ENCODE peak calls at places on chromosomes 1 and 21, in seven cellular contexts. C, Z, N, X, F, B and Q are unnamed samples.

GRCh38 chr1:58718435-58718834 is 18.6 kb upstream of the MYSM1 start:
- DNase-seq in Z (no peak), N (no peak), F (peak; percentile 58), B (no peak), C (no peak), X (no peak), Q (no peak)

GRCh38 chr1:47972864-47973437 is 24.2 kb downstream of the TRABD2B start:
- DNase-seq in C (no peak), F (peak; percentile 51), N (no peak), X (no peak), Z (no peak), B (no peak), Q (no peak)

GRCh38 chr21:37459575-37459974 is 93.0 kb downstream of the DYRK1A start:
- DNase-seq in B (no peak), X (no peak), F (no peak), C (no peak), N (no peak), Z (no peak), Q (no peak)

GRCh38 chr1:93353286-93353685 is 7.6 kb downstream of the DR1 start:
- DNase-seq in C (no peak), Z (no peak), X (no peak), B (no peak), F (no peak), N (no peak), Q (no peak)

GRCh38 chr1:232476538-232476950 is 153.4 kb downstream of the SIPA1L2 start:
- DNase-seq in Z (no peak), C (no peak), B (no peak), F (no peak), X (no peak), N (no peak), Q (no peak)

GRCh38 chr1:75172556-75172955 is 38.4 kb downstream of the LHX8 start:
- DNase-seq in X (no peak), C (no peak), Z (no peak), N (no peak), F (no peak), B (no peak), Q (no peak)

GRCh38 chr1:47302472-47302871 is 11.5 kb downstream of the STIL start:
- DNase-seq in N (no peak), F (peak; percentile 24), B (no peak), X (no peak), C (no peak), Z (no peak), Q (no peak)

GRCh38 chr1:18079941-18080340 is 27.7 kb upstream of the IGSF21 start:
- DNase-seq in C (no peak), N (no peak), X (peak; percentile 36), Z (no peak), F (no peak), B (no peak), Q (no peak)

GRCh38 chr1:203269654-203270020 is 35.7 kb upstream of the BTG2 start:
- DNase-seq in X (no peak), F (no peak), B (no peak), C (no peak), Z (no peak), N (no peak), Q (no peak)

GRCh38 chr21:26070121-26070520 is 100.4 kb downstream of the APP start:
- DNase-seq in C (no peak), F (no peak), X (no peak), N (no peak), Z (no peak), B (no peak), Q (no peak)

GRCh38 chr1:64653466-64653865 is 91.4 kb upstream of the RAVER2 start:
- DNase-seq in F (no peak), X (no peak), B (no peak), Z (no peak), N (no peak), C (no peak), Q (no peak)

GRCh38 chr1:215704089-215704860 is 137.2 kb downstream of the KCTD3 start:
- DNase-seq in F (no peak), B (no peak), C (no peak), N (no peak), X (no peak), Z (no peak), Q (no peak)

GRCh38 chr1:227793948-227794812 is 21.3 kb upstream of the PRSS38 start:
- DNase-seq in Z (peak; percentile 41), F (peak; percentile 89), B (no peak), X (no peak), C (no peak), N (no peak), Q (no peak)

GRCh38 chr1:24007079-24007478 is 27.0 kb upstream of the SRSF10 start:
- DNase-seq in B (no peak), X (no peak), F (no peak), Z (no peak), C (no peak), N (no peak), Q (no peak)

GRCh38 chr1:160862151-160863061 is at the start of gene CD244:
- DNase-seq in Z (no peak), F (no peak), N (peak; percentile 27), X (no peak), B (no peak), C (no peak), Q (no peak)

GRCh38 chr1:121522061-121522759 is 337.4 kb downstream of the SRGAP2C start:
- DNase-seq in X (no peak), N (no peak), B (no peak), Z (no peak), C (no peak), F (no peak), Q (no peak)

GRCh38 chr1:229694053-229694693 is 68.1 kb downstream of the URB2 start:
- DNase-seq in Z (no peak), F (peak; percentile 80), B (no peak), C (peak; percentile 76), N (peak; percentile 27), X (peak; percentile 20), Q (no peak)

GRCh38 chr1:228794173-228794572 is 58.9 kb downstream of the RHOU start:
- DNase-seq in N (no peak), X (no peak), C (no peak), Z (no peak), F (no peak), B (no peak), Q (no peak)

GRCh38 chr1:220796530-220796929 is 9.8 kb downstream of the MTARC1 start:
- DNase-seq in C (no peak), Z (no peak), F (no peak), B (no peak), X (no peak), N (no peak), Q (no peak)

GRCh38 chr21:45403133-45403824 is 1.7 kb upstream of the COL18A1 start:
- DNase-seq in X (no peak), B (no peak), Z (no peak), F (no peak), C (no peak), N (no peak), Q (no peak)

GRCh38 chr1:34927316-34927715 is 2.1 kb downstream of the DLGAP3 start:
- DNase-seq in X (no peak), F (no peak), B (no peak), Z (no peak), N (no peak), C (no peak), Q (no peak)

GRCh38 chr1:234474375-234474774 is 4.6 kb downstream of the TARBP1 start:
- DNase-seq in N (no peak), B (no peak), Z (no peak), X (no peak), C (no peak), F (no peak), Q (no peak)

GRCh38 chr21:31352841-31353240 is 8.8 kb upstream of the TIAM1 start:
- DNase-seq in C (no peak), N (no peak), Z (no peak), F (no peak), B (no peak), X (no peak), Q (no peak)